ENCODE peak calls at places on chromosome 22, in eight cellular contexts. One of them, this sample, is unnamed.

GRCh38 chr22:23825246-23825905 is 13.4 kb downstream of the DERL3 start:
- DNase-seq in fibroblast of pulmonary artery: no peak
- DNase-seq in fibroblast of lung: no peak
- DNase-seq in psoas muscle: no peak
- DNase-seq in lung: no peak
- DNase-seq in epithelial cell of esophagus: no peak
- DNase-seq in SK-N-MC: no peak
- DNase-seq in HepG2: no peak
- DNase-seq in this sample: no peak

GRCh38 chr22:49303061-49303735 is 524.5 kb downstream of the BRD1 start:
- DNase-seq in lung: no peak
- DNase-seq in SK-N-MC: no peak
- DNase-seq in HepG2: no peak
- DNase-seq in fibroblast of pulmonary artery: no peak
- DNase-seq in fibroblast of lung: no peak
- DNase-seq in psoas muscle: peak
- DNase-seq in epithelial cell of esophagus: no peak
- DNase-seq in this sample: no peak

GRCh38 chr22:45185718-45186511 is 22.2 kb downstream of the NUP50 start:
- DNase-seq in SK-N-MC: no peak
- DNase-seq in HepG2: no peak
- DNase-seq in fibroblast of pulmonary artery: no peak
- DNase-seq in lung: no peak
- DNase-seq in fibroblast of lung: no peak
- DNase-seq in epithelial cell of esophagus: peak
- DNase-seq in psoas muscle: no peak
- DNase-seq in this sample: no peak

GRCh38 chr22:16917144-16918003 is 90.6 kb downstream of the GAB4 start:
- DNase-seq in epithelial cell of esophagus: peak
- DNase-seq in fibroblast of lung: peak
- DNase-seq in SK-N-MC: peak
- DNase-seq in psoas muscle: peak
- DNase-seq in HepG2: peak
- DNase-seq in fibroblast of pulmonary artery: peak
- DNase-seq in lung: peak
- DNase-seq in this sample: no peak

GRCh38 chr22:46352691-46353386 is 17.3 kb downstream of the TRMU start:
- DNase-seq in psoas muscle: peak
- DNase-seq in fibroblast of pulmonary artery: peak
- DNase-seq in SK-N-MC: no peak
- DNase-seq in fibroblast of lung: no peak
- DNase-seq in lung: peak
- DNase-seq in epithelial cell of esophagus: peak
- DNase-seq in HepG2: no peak
- DNase-seq in this sample: no peak

GRCh38 chr22:19679476-19680099 is 34.7 kb upstream of the SEPTIN5 start:
- DNase-seq in SK-N-MC: no peak
- DNase-seq in fibroblast of pulmonary artery: no peak
- DNase-seq in fibroblast of lung: no peak
- DNase-seq in HepG2: no peak
- DNase-seq in epithelial cell of esophagus: peak
- DNase-seq in lung: peak
- DNase-seq in psoas muscle: peak
- DNase-seq in this sample: no peak

GRCh38 chr22:30020511-30020910 is 59.8 kb upstream of the HORMAD2 start:
- DNase-seq in SK-N-MC: no peak
- DNase-seq in fibroblast of lung: no peak
- DNase-seq in HepG2: no peak
- DNase-seq in lung: no peak
- DNase-seq in fibroblast of pulmonary artery: no peak
- DNase-seq in epithelial cell of esophagus: no peak
- DNase-seq in psoas muscle: no peak
- DNase-seq in this sample: no peak

GRCh38 chr22:19501897-19502447 is 22.2 kb downstream of the CLDN5 start:
- DNase-seq in fibroblast of lung: no peak
- DNase-seq in SK-N-MC: no peak
- DNase-seq in fibroblast of pulmonary artery: no peak
- DNase-seq in psoas muscle: no peak
- DNase-seq in HepG2: no peak
- DNase-seq in lung: no peak
- DNase-seq in epithelial cell of esophagus: no peak
- DNase-seq in this sample: no peak

GRCh38 chr22:17981497-17981896 is 42.9 kb downstream of the MICAL3 start:
- DNase-seq in epithelial cell of esophagus: no peak
- DNase-seq in psoas muscle: no peak
- DNase-seq in fibroblast of lung: no peak
- DNase-seq in lung: no peak
- DNase-seq in HepG2: no peak
- DNase-seq in fibroblast of pulmonary artery: no peak
- DNase-seq in SK-N-MC: no peak
- DNase-seq in this sample: no peak

GRCh38 chr22:17982572-17983141 is 41.7 kb downstream of the MICAL3 start:
- DNase-seq in fibroblast of lung: no peak
- DNase-seq in psoas muscle: no peak
- DNase-seq in epithelial cell of esophagus: no peak
- DNase-seq in fibroblast of pulmonary artery: no peak
- DNase-seq in lung: no peak
- DNase-seq in SK-N-MC: no peak
- DNase-seq in HepG2: no peak
- DNase-seq in this sample: no peak

GRCh38 chr22:17980013-17980510 is 44.3 kb downstream of the MICAL3 start:
- DNase-seq in psoas muscle: no peak
- DNase-seq in SK-N-MC: no peak
- DNase-seq in epithelial cell of esophagus: no peak
- DNase-seq in HepG2: no peak
- DNase-seq in fibroblast of lung: no peak
- DNase-seq in lung: no peak
- DNase-seq in fibroblast of pulmonary artery: peak
- DNase-seq in this sample: no peak

GRCh38 chr22:17978027-17978426 is 46.3 kb downstream of the MICAL3 start:
- DNase-seq in SK-N-MC: no peak
- DNase-seq in psoas muscle: no peak
- DNase-seq in HepG2: no peak
- DNase-seq in fibroblast of pulmonary artery: no peak
- DNase-seq in epithelial cell of esophagus: no peak
- DNase-seq in fibroblast of lung: no peak
- DNase-seq in lung: no peak
- DNase-seq in this sample: no peak

DNA sequence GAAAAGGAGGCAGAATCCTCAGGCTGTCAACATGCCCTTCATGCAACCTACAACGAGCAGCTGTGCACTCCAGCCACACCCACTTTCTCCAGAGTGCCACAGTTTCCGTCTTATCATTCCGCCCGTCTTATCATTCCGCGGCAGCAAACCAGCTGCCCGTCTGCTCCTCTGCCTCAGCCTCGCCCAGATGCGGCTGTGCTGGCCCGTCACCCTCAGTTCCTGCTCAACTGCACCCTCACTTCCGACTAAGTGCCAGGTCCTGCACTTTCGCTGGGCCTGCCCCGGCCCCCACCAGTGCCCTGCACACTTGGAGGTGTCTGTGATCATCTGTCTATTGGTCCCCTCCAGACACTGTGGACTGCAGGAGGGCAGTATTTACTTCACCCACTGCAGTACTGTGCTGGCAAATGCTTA is 43.7 kb downstream of the MICAL3 start:
- DNase-seq in epithelial cell of esophagus: peak
- DNase-seq in fibroblast of lung: peak
- DNase-seq in lung: no peak
- DNase-seq in fibroblast of pulmonary artery: peak
- DNase-seq in HepG2: no peak
- DNase-seq in SK-N-MC: no peak
- DNase-seq in psoas muscle: peak
- DNase-seq in this sample: no peak
- H3K4me3 ChIP-seq in epithelial cell of esophagus: no peak
- H3K4me3 ChIP-seq in fibroblast of lung: peak
- H3K4me3 ChIP-seq in lung: no peak
- H3K4me3 ChIP-seq in fibroblast of pulmonary artery: no peak
- H3K4me3 ChIP-seq in HepG2: no peak
- H3K4me3 ChIP-seq in SK-N-MC: no peak
- H3K4me3 ChIP-seq in psoas muscle: peak
- H3K4me3 ChIP-seq in this sample: peak

DNA sequence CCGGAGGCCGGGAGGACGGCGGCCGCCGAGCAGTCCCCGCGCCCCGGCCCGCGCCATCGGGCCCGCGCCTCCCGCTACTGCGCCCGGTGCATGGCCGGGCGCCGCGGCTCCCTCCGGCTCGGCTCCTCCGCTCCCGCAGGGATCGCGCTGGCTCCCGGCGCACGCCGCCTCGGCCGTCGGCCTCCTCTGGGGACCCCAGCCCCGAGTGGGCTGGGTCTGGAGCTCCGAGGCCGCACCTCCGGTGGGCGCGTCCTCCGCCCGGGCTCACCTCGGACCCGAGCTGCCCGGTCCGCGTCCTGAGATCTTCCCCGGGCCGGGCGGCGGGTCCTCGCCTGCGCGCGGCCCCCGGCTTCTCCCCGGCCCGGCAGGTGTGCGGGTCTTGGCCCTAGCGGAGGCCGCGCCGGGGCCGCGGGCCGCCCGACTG is 251 bp downstream of the SHISA8 start:
- DNase-seq in epithelial cell of esophagus: no peak
- DNase-seq in psoas muscle: no peak
- DNase-seq in HepG2: no peak
- DNase-seq in SK-N-MC: no peak
- DNase-seq in fibroblast of pulmonary artery: no peak
- DNase-seq in lung: no peak
- DNase-seq in fibroblast of lung: no peak
- DNase-seq in this sample: no peak
- H3K4me3 ChIP-seq in epithelial cell of esophagus: no peak
- H3K4me3 ChIP-seq in psoas muscle: peak
- H3K4me3 ChIP-seq in HepG2: peak
- H3K4me3 ChIP-seq in SK-N-MC: peak
- H3K4me3 ChIP-seq in fibroblast of pulmonary artery: no peak
- H3K4me3 ChIP-seq in lung: no peak
- H3K4me3 ChIP-seq in fibroblast of lung: no peak
- H3K4me3 ChIP-seq in this sample: no peak

GRCh38 chr22:44051961-44052360 is 27.9 kb downstream of the PARVB start:
- DNase-seq in HepG2: no peak
- DNase-seq in lung: no peak
- DNase-seq in SK-N-MC: no peak
- DNase-seq in epithelial cell of esophagus: no peak
- DNase-seq in fibroblast of pulmonary artery: no peak
- DNase-seq in psoas muscle: no peak
- DNase-seq in fibroblast of lung: no peak
- DNase-seq in this sample: no peak

GRCh38 chr22:44047891-44048301 is 23.8 kb downstream of the PARVB start:
- DNase-seq in psoas muscle: no peak
- DNase-seq in lung: no peak
- DNase-seq in SK-N-MC: no peak
- DNase-seq in fibroblast of pulmonary artery: no peak
- DNase-seq in epithelial cell of esophagus: no peak
- DNase-seq in HepG2: no peak
- DNase-seq in fibroblast of lung: no peak
- DNase-seq in this sample: no peak

GRCh38 chr22:44049369-44050231 is 25.5 kb downstream of the PARVB start:
- DNase-seq in fibroblast of lung: no peak
- DNase-seq in psoas muscle: no peak
- DNase-seq in HepG2: no peak
- DNase-seq in SK-N-MC: no peak
- DNase-seq in fibroblast of pulmonary artery: no peak
- DNase-seq in lung: no peak
- DNase-seq in epithelial cell of esophagus: no peak
- DNase-seq in this sample: no peak

GRCh38 chr22:44046485-44047141 is 22.5 kb downstream of the PARVB start:
- DNase-seq in fibroblast of lung: no peak
- DNase-seq in fibroblast of pulmonary artery: no peak
- DNase-seq in HepG2: no peak
- DNase-seq in lung: no peak
- DNase-seq in SK-N-MC: no peak
- DNase-seq in epithelial cell of esophagus: no peak
- DNase-seq in psoas muscle: no peak
- DNase-seq in this sample: no peak

DNA sequence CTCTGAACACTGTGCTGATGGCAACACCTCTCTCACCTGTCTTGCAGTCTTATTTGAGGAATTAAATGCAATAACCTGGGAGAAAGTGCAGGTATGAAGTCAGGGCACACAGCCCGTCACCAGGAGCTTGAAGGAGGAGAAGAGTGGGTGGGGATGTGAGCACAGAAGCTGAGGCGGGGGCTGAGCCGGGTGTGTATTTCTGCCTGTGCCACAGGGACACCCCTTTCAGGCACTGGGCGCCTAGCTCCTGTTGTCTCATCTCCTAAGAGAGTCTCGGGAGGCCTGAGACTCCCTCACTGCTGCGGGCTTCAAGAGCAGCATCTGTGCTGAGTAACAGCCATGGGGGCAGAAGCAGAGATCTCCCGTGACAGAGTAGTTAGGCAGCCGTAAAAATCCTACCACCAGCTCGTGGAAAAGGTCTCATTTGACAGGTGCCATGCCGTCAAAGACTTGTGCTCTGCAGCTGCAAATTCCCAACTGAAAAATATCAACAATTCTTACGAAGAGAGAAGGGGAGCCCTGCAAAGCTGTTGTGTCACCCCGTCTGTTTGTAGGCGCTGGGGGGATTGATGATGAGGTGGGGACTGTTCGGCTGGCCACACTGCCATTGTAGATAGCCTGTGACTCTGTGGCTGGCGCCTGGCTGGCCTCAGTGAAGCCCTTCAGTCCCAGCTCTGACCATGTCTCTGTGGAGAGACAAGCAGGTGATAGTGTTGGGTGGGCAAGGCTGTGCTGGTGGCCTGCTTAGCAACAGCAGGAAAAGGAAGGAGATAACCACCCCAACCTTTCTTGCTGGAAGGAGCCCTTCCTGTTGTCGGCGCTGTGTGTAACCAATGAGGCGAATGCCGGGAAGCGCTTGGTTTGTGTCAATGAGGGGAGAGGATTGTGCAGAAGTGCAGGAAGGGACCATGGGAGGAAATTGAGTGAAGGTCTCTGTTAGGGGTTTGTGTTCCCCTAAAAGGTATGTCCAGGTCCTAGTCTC is 27.0 kb downstream of the PARVB start:
- DNase-seq in psoas muscle: no peak
- DNase-seq in epithelial cell of esophagus: no peak
- DNase-seq in HepG2: no peak
- DNase-seq in fibroblast of pulmonary artery: no peak
- DNase-seq in fibroblast of lung: no peak
- DNase-seq in lung: no peak
- DNase-seq in SK-N-MC: no peak
- DNase-seq in this sample: no peak
- H3K4me3 ChIP-seq in psoas muscle: no peak
- H3K4me3 ChIP-seq in epithelial cell of esophagus: no peak
- H3K4me3 ChIP-seq in HepG2: no peak
- H3K4me3 ChIP-seq in fibroblast of pulmonary artery: no peak
- H3K4me3 ChIP-seq in fibroblast of lung: no peak
- H3K4me3 ChIP-seq in lung: no peak
- H3K4me3 ChIP-seq in SK-N-MC: no peak
- H3K4me3 ChIP-seq in this sample: no peak

GRCh38 chr22:40077646-40078016 is 82.9 kb downstream of the FAM83F start:
- DNase-seq in fibroblast of pulmonary artery: no peak
- DNase-seq in SK-N-MC: no peak
- DNase-seq in psoas muscle: no peak
- DNase-seq in HepG2: no peak
- DNase-seq in lung: no peak
- DNase-seq in fibroblast of lung: no peak
- DNase-seq in epithelial cell of esophagus: no peak
- DNase-seq in this sample: no peak

GRCh38 chr22:40071720-40072119 is 77.0 kb downstream of the FAM83F start:
- DNase-seq in SK-N-MC: no peak
- DNase-seq in HepG2: no peak
- DNase-seq in fibroblast of lung: no peak
- DNase-seq in fibroblast of pulmonary artery: no peak
- DNase-seq in epithelial cell of esophagus: no peak
- DNase-seq in lung: no peak
- DNase-seq in psoas muscle: no peak
- DNase-seq in this sample: no peak

GRCh38 chr22:40081662-40082061 is 86.9 kb downstream of the FAM83F start:
- DNase-seq in lung: no peak
- DNase-seq in fibroblast of lung: no peak
- DNase-seq in fibroblast of pulmonary artery: no peak
- DNase-seq in SK-N-MC: no peak
- DNase-seq in epithelial cell of esophagus: no peak
- DNase-seq in psoas muscle: no peak
- DNase-seq in HepG2: no peak
- DNase-seq in this sample: no peak

GRCh38 chr22:40082184-40082583 is 87.4 kb downstream of the FAM83F start:
- DNase-seq in SK-N-MC: no peak
- DNase-seq in lung: no peak
- DNase-seq in epithelial cell of esophagus: no peak
- DNase-seq in fibroblast of lung: no peak
- DNase-seq in fibroblast of pulmonary artery: no peak
- DNase-seq in HepG2: no peak
- DNase-seq in psoas muscle: no peak
- DNase-seq in this sample: no peak

GRCh38 chr22:40076702-40077645 is 82.2 kb downstream of the FAM83F start:
- DNase-seq in lung: no peak
- DNase-seq in fibroblast of lung: peak
- DNase-seq in fibroblast of pulmonary artery: no peak
- DNase-seq in psoas muscle: no peak
- DNase-seq in epithelial cell of esophagus: peak
- DNase-seq in HepG2: no peak
- DNase-seq in SK-N-MC: no peak
- DNase-seq in this sample: peak
- H3K4me3 ChIP-seq in lung: no peak
- H3K4me3 ChIP-seq in fibroblast of lung: no peak
- H3K4me3 ChIP-seq in fibroblast of pulmonary artery: no peak
- H3K4me3 ChIP-seq in psoas muscle: no peak
- H3K4me3 ChIP-seq in epithelial cell of esophagus: no peak
- H3K4me3 ChIP-seq in HepG2: no peak
- H3K4me3 ChIP-seq in SK-N-MC: no peak
- H3K4me3 ChIP-seq in this sample: no peak